ENCODE peak calls at places on chromosomes 5 and 9, in seven cellular contexts. H is IMR-90, G is AG09319, K is uterus, X is cardiac fibroblast, L is sigmoid colon, P is activated T-cell treated with anti-CD3 and anti-CD28 coated beads for 24 hours. D is an unnamed sample.

GRCh38 chr5:112935675-112936074 is 13.6 kb upstream of the REEP5 start:
- DNase-seq in X (peak), H (peak), P (no peak), K (no peak), L (no peak), G (no peak), D (no peak)

GRCh38 chr5:166722939-166723338 is 1568.5 kb upstream of the WWC1 start:
- DNase-seq in P (no peak), L (no peak), X (peak), K (no peak), H (no peak), G (no peak), D (peak)

GRCh38 chr9:134590240-134591081 is 51.1 kb upstream of the COL5A1 start:
- DNase-seq in H (no peak), K (peak), L (no peak), X (peak), G (no peak), P (no peak), D (no peak)

GRCh38 chr9:13450723-13451122 is 171.2 kb upstream of the MPDZ start:
- DNase-seq in K (no peak), H (no peak), G (no peak), P (no peak), L (no peak), X (peak), D (no peak)

GRCh38 chr5:114898602-114899001 is 271.1 kb downstream of the TRIM36 start:
- DNase-seq in X (no peak), L (no peak), P (no peak), G (no peak), H (no peak), K (no peak), D (no peak)

GRCh38 chr5:55418994-55419991 is 111.5 kb downstream of the MTREX start:
- DNase-seq in X (peak), H (peak), P (no peak), L (no peak), K (no peak), G (no peak), D (no peak)

GRCh38 chr9:79657891-79658290 is 86.1 kb downstream of the TLE4 start:
- DNase-seq in H (no peak), K (no peak), P (no peak), L (no peak), X (peak), G (no peak), D (no peak)

GRCh38 chr5:90571147-90571773 is 12.7 kb downstream of the ADGRV1 start:
- DNase-seq in H (no peak), P (no peak), K (no peak), G (no peak), L (no peak), X (no peak), D (no peak)

GRCh38 chr5:50447228-50447627 is 6.1 kb upstream of the EMB start:
- DNase-seq in H (no peak), K (no peak), G (no peak), L (no peak), X (no peak), P (no peak), D (no peak)

GRCh38 chr9:129803679-129804065 is 688 bp downstream of the TOR1B start:
- DNase-seq in G (no peak), P (no peak), K (no peak), L (no peak), H (no peak), X (peak), D (no peak)

GRCh38 chr5:58365791-58366190 is 94.1 kb downstream of the PLK2 start:
- DNase-seq in K (no peak), P (no peak), H (no peak), L (no peak), X (no peak), G (no peak), D (no peak)

GRCh38 chr5:56514246-56514645 is 281.1 kb upstream of the ANKRD55 start:
- DNase-seq in L (no peak), X (no peak), G (no peak), H (no peak), K (no peak), P (no peak), D (no peak)

GRCh38 chr5:169431386-169431785 is 130.4 kb upstream of the SLIT3 start:
- DNase-seq in P (no peak), G (no peak), K (no peak), H (no peak), X (peak), L (no peak), D (no peak)

GRCh38 chr9:137435381-137435891 is 5.7 kb downstream of the ENTPD8 start:
- DNase-seq in L (no peak), G (no peak), X (no peak), K (peak), H (no peak), P (no peak), D (no peak)

GRCh38 chr5:59002162-59002825 is 419.4 kb downstream of the RAB3C start:
- DNase-seq in G (no peak), H (no peak), P (no peak), K (no peak), X (no peak), L (no peak), D (no peak)

GRCh38 chr5:90022002-90022710 is 387.4 kb downstream of the CETN3 start:
- DNase-seq in P (no peak), X (no peak), K (no peak), L (no peak), H (no peak), G (no peak), D (peak)

GRCh38 chr5:1666812-1667588 is 132.6 kb downstream of the MRPL36 start:
- DNase-seq in H (no peak), P (no peak), G (no peak), X (no peak), K (no peak), L (no peak), D (no peak)

D was measured in fibroblast of the conjunctiva.